ENCODE peak calls at places on chromosomes 4 and X, in five cellular contexts. One of them, this sample, is unnamed.

GRCh38 chrX:7614616-7615015 is 228.4 kb upstream of the VCX start:
- DNase-seq in Panc1: no peak
- DNase-seq in NCI-H1092 treated with DMSO at 0.1 percent for 48 hours: peak; percentile 98
- DNase-seq in activated T-helper 1 cell treated with anti-CD3 and anti-CD28 coated beads, Interleukin-2, amount 50 U/mL, for 16 hours: no peak
- DNase-seq in NCI-H1436: no peak
- DNase-seq in this sample: no peak

GRCh38 chr4:75698162-75698962 is 25.2 kb upstream of the G3BP2 start:
- DNase-seq in Panc1: no peak
- DNase-seq in activated T-helper 1 cell treated with anti-CD3 and anti-CD28 coated beads, Interleukin-2, amount 50 U/mL, for 16 hours: no peak
- DNase-seq in NCI-H1092 treated with DMSO at 0.1 percent for 48 hours: no peak
- DNase-seq in NCI-H1436: no peak
- DNase-seq in this sample: no peak

GRCh38 chr4:169484485-169484884 is 127.9 kb downstream of the NEK1 start:
- DNase-seq in Panc1: no peak
- DNase-seq in NCI-H1092 treated with DMSO at 0.1 percent for 48 hours: no peak
- DNase-seq in NCI-H1436: no peak
- DNase-seq in activated T-helper 1 cell treated with anti-CD3 and anti-CD28 coated beads, Interleukin-2, amount 50 U/mL, for 16 hours: no peak
- DNase-seq in this sample: no peak

GRCh38 chrX:48741834-48742233 is 19.7 kb upstream of the GLOD5 start:
- DNase-seq in activated T-helper 1 cell treated with anti-CD3 and anti-CD28 coated beads, Interleukin-2, amount 50 U/mL, for 16 hours: no peak
- DNase-seq in Panc1: no peak
- DNase-seq in NCI-H1436: no peak
- DNase-seq in NCI-H1092 treated with DMSO at 0.1 percent for 48 hours: no peak
- DNase-seq in this sample: no peak

GRCh38 chr4:60682901-60683300 is 517.2 kb upstream of the ADGRL3 start:
- DNase-seq in activated T-helper 1 cell treated with anti-CD3 and anti-CD28 coated beads, Interleukin-2, amount 50 U/mL, for 16 hours: no peak
- DNase-seq in Panc1: no peak
- DNase-seq in NCI-H1436: no peak
- DNase-seq in NCI-H1092 treated with DMSO at 0.1 percent for 48 hours: no peak
- DNase-seq in this sample: no peak

GRCh38 chr4:153834901-153835300 is 46.0 kb upstream of the SFRP2 start:
- DNase-seq in NCI-H1092 treated with DMSO at 0.1 percent for 48 hours: no peak
- DNase-seq in Panc1: no peak
- DNase-seq in activated T-helper 1 cell treated with anti-CD3 and anti-CD28 coated beads, Interleukin-2, amount 50 U/mL, for 16 hours: no peak
- DNase-seq in NCI-H1436: no peak
- DNase-seq in this sample: no peak

GRCh38 chr4:39758176-39758575 is 60.2 kb downstream of the UBE2K start:
- DNase-seq in Panc1: no peak
- DNase-seq in activated T-helper 1 cell treated with anti-CD3 and anti-CD28 coated beads, Interleukin-2, amount 50 U/mL, for 16 hours: no peak
- DNase-seq in NCI-H1092 treated with DMSO at 0.1 percent for 48 hours: no peak
- DNase-seq in NCI-H1436: no peak
- DNase-seq in this sample: no peak

GRCh38 chr4:108405586-108405985 is 214.8 kb upstream of the RPL34 start:
- DNase-seq in NCI-H1092 treated with DMSO at 0.1 percent for 48 hours: no peak
- DNase-seq in Panc1: no peak
- DNase-seq in activated T-helper 1 cell treated with anti-CD3 and anti-CD28 coated beads, Interleukin-2, amount 50 U/mL, for 16 hours: no peak
- DNase-seq in NCI-H1436: no peak
- DNase-seq in this sample: no peak

GRCh38 chr4:147157860-147158701 is 212.4 kb upstream of the TTC29 start:
- DNase-seq in NCI-H1436: no peak
- DNase-seq in Panc1: no peak
- DNase-seq in activated T-helper 1 cell treated with anti-CD3 and anti-CD28 coated beads, Interleukin-2, amount 50 U/mL, for 16 hours: no peak
- DNase-seq in NCI-H1092 treated with DMSO at 0.1 percent for 48 hours: no peak
- DNase-seq in this sample: no peak

GRCh38 chr4:124389591-124389990 is 322.9 kb downstream of the ANKRD50 start:
- DNase-seq in Panc1: no peak
- DNase-seq in NCI-H1436: no peak
- DNase-seq in NCI-H1092 treated with DMSO at 0.1 percent for 48 hours: no peak
- DNase-seq in activated T-helper 1 cell treated with anti-CD3 and anti-CD28 coated beads, Interleukin-2, amount 50 U/mL, for 16 hours: no peak
- DNase-seq in this sample: no peak

GRCh38 chr4:71857713-71858451 is 74.0 kb upstream of the GC start:
- DNase-seq in Panc1: no peak
- DNase-seq in activated T-helper 1 cell treated with anti-CD3 and anti-CD28 coated beads, Interleukin-2, amount 50 U/mL, for 16 hours: no peak
- DNase-seq in NCI-H1092 treated with DMSO at 0.1 percent for 48 hours: no peak
- DNase-seq in NCI-H1436: no peak
- DNase-seq in this sample: no peak

GRCh38 chrX:10574663-10575062 is 45.7 kb downstream of the MID1 start:
- DNase-seq in NCI-H1436: no peak
- DNase-seq in NCI-H1092 treated with DMSO at 0.1 percent for 48 hours: no peak
- DNase-seq in activated T-helper 1 cell treated with anti-CD3 and anti-CD28 coated beads, Interleukin-2, amount 50 U/mL, for 16 hours: no peak
- DNase-seq in Panc1: no peak
- DNase-seq in this sample: no peak

GRCh38 chrX:29257516-29257915 is 670.3 kb downstream of the IL1RAPL1 start:
- DNase-seq in NCI-H1436: no peak
- DNase-seq in NCI-H1092 treated with DMSO at 0.1 percent for 48 hours: no peak
- DNase-seq in Panc1: no peak
- DNase-seq in activated T-helper 1 cell treated with anti-CD3 and anti-CD28 coated beads, Interleukin-2, amount 50 U/mL, for 16 hours: no peak
- DNase-seq in this sample: no peak

GRCh38 chrX:44675364-44676024 is 132.8 kb upstream of the FUNDC1 start:
- DNase-seq in NCI-H1436: peak; percentile 70
- DNase-seq in activated T-helper 1 cell treated with anti-CD3 and anti-CD28 coated beads, Interleukin-2, amount 50 U/mL, for 16 hours: no peak
- DNase-seq in Panc1: no peak
- DNase-seq in NCI-H1092 treated with DMSO at 0.1 percent for 48 hours: peak; percentile 87
- DNase-seq in this sample: no peak

GRCh38 chr4:140116442-140117104 is 37.4 kb downstream of the MAML3 start:
- DNase-seq in activated T-helper 1 cell treated with anti-CD3 and anti-CD28 coated beads, Interleukin-2, amount 50 U/mL, for 16 hours: no peak
- DNase-seq in Panc1: no peak
- DNase-seq in NCI-H1092 treated with DMSO at 0.1 percent for 48 hours: no peak
- DNase-seq in NCI-H1436: no peak
- DNase-seq in this sample: no peak

GRCh38 chr4:139243448-139244365 is 36.3 kb downstream of the MGARP start:
- DNase-seq in Panc1: no peak
- DNase-seq in NCI-H1436: no peak
- DNase-seq in NCI-H1092 treated with DMSO at 0.1 percent for 48 hours: no peak
- DNase-seq in activated T-helper 1 cell treated with anti-CD3 and anti-CD28 coated beads, Interleukin-2, amount 50 U/mL, for 16 hours: no peak
- DNase-seq in this sample: no peak

GRCh38 chrX:53713987-53714579 is 27.6 kb upstream of the HUWE1 start:
- DNase-seq in Panc1: no peak
- DNase-seq in NCI-H1092 treated with DMSO at 0.1 percent for 48 hours: no peak
- DNase-seq in NCI-H1436: peak; percentile 1
- DNase-seq in activated T-helper 1 cell treated with anti-CD3 and anti-CD28 coated beads, Interleukin-2, amount 50 U/mL, for 16 hours: no peak
- DNase-seq in this sample: no peak

GRCh38 chr4:118865091-118865708 is 23.5 kb upstream of the SYNPO2 start:
- DNase-seq in activated T-helper 1 cell treated with anti-CD3 and anti-CD28 coated beads, Interleukin-2, amount 50 U/mL, for 16 hours: no peak
- DNase-seq in NCI-H1092 treated with DMSO at 0.1 percent for 48 hours: peak; percentile 72
- DNase-seq in NCI-H1436: peak; percentile 47
- DNase-seq in Panc1: peak; percentile 41
- DNase-seq in this sample: peak; percentile 73

GRCh38 chr4:17758459-17758858 is 23.0 kb downstream of the FAM184B start:
- DNase-seq in NCI-H1436: no peak
- DNase-seq in NCI-H1092 treated with DMSO at 0.1 percent for 48 hours: peak; percentile 70
- DNase-seq in activated T-helper 1 cell treated with anti-CD3 and anti-CD28 coated beads, Interleukin-2, amount 50 U/mL, for 16 hours: no peak
- DNase-seq in Panc1: no peak
- DNase-seq in this sample: no peak

GRCh38 chrX:2627272-2627867 is 63.7 kb upstream of the CD99 start:
- DNase-seq in NCI-H1092 treated with DMSO at 0.1 percent for 48 hours: no peak
- DNase-seq in activated T-helper 1 cell treated with anti-CD3 and anti-CD28 coated beads, Interleukin-2, amount 50 U/mL, for 16 hours: no peak
- DNase-seq in NCI-H1436: no peak
- DNase-seq in Panc1: no peak
- DNase-seq in this sample: no peak

GRCh38 chr4:184416913-184417734 is 57.2 kb downstream of the IRF2 start:
- DNase-seq in NCI-H1092 treated with DMSO at 0.1 percent for 48 hours: no peak
- DNase-seq in activated T-helper 1 cell treated with anti-CD3 and anti-CD28 coated beads, Interleukin-2, amount 50 U/mL, for 16 hours: no peak
- DNase-seq in NCI-H1436: no peak
- DNase-seq in Panc1: no peak
- DNase-seq in this sample: no peak

GRCh38 chr4:108700358-108700757 is 50.0 kb downstream of the OSTC start:
- DNase-seq in Panc1: no peak
- DNase-seq in NCI-H1436: no peak
- DNase-seq in activated T-helper 1 cell treated with anti-CD3 and anti-CD28 coated beads, Interleukin-2, amount 50 U/mL, for 16 hours: no peak
- DNase-seq in NCI-H1092 treated with DMSO at 0.1 percent for 48 hours: no peak
- DNase-seq in this sample: no peak

GRCh38 chrX:53440101-53440500 is 5.9 kb upstream of the HSD17B10 start:
- DNase-seq in activated T-helper 1 cell treated with anti-CD3 and anti-CD28 coated beads, Interleukin-2, amount 50 U/mL, for 16 hours: no peak
- DNase-seq in NCI-H1436: no peak
- DNase-seq in Panc1: no peak
- DNase-seq in NCI-H1092 treated with DMSO at 0.1 percent for 48 hours: peak; percentile 69
- DNase-seq in this sample: no peak

GRCh38 chr4:127575888-127576287 is 56.9 kb upstream of the INTU start:
- DNase-seq in Panc1: no peak
- DNase-seq in NCI-H1436: no peak
- DNase-seq in activated T-helper 1 cell treated with anti-CD3 and anti-CD28 coated beads, Interleukin-2, amount 50 U/mL, for 16 hours: no peak
- DNase-seq in NCI-H1092 treated with DMSO at 0.1 percent for 48 hours: no peak
- DNase-seq in this sample: no peak

GRCh38 chrX:68461541-68461940 is 28.2 kb upstream of the OPHN1 start:
- DNase-seq in NCI-H1436: no peak
- DNase-seq in NCI-H1092 treated with DMSO at 0.1 percent for 48 hours: no peak
- DNase-seq in Panc1: no peak
- DNase-seq in activated T-helper 1 cell treated with anti-CD3 and anti-CD28 coated beads, Interleukin-2, amount 50 U/mL, for 16 hours: no peak
- DNase-seq in this sample: no peak

GRCh38 chr4:158622251-158622650 is 49.4 kb downstream of the C4orf46 start:
- DNase-seq in activated T-helper 1 cell treated with anti-CD3 and anti-CD28 coated beads, Interleukin-2, amount 50 U/mL, for 16 hours: no peak
- DNase-seq in NCI-H1092 treated with DMSO at 0.1 percent for 48 hours: no peak
- DNase-seq in NCI-H1436: no peak
- DNase-seq in Panc1: no peak
- DNase-seq in this sample: no peak

GRCh38 chr4:168560835-168561210 is 64.0 kb downstream of the PALLD start:
- DNase-seq in Panc1: no peak
- DNase-seq in NCI-H1436: no peak
- DNase-seq in activated T-helper 1 cell treated with anti-CD3 and anti-CD28 coated beads, Interleukin-2, amount 50 U/mL, for 16 hours: no peak
- DNase-seq in NCI-H1092 treated with DMSO at 0.1 percent for 48 hours: peak; percentile 93
- DNase-seq in this sample: no peak

GRCh38 chrX:37800762-37801161 is 20.9 kb downstream of the CYBB start:
- DNase-seq in activated T-helper 1 cell treated with anti-CD3 and anti-CD28 coated beads, Interleukin-2, amount 50 U/mL, for 16 hours: no peak
- DNase-seq in Panc1: no peak
- DNase-seq in NCI-H1092 treated with DMSO at 0.1 percent for 48 hours: no peak
- DNase-seq in NCI-H1436: no peak
- DNase-seq in this sample: no peak

GRCh38 chrX:40173662-40174593 is 76.2 kb upstream of the BCOR start:
- DNase-seq in NCI-H1436: no peak
- DNase-seq in NCI-H1092 treated with DMSO at 0.1 percent for 48 hours: peak; percentile 86
- DNase-seq in Panc1: no peak
- DNase-seq in activated T-helper 1 cell treated with anti-CD3 and anti-CD28 coated beads, Interleukin-2, amount 50 U/mL, for 16 hours: no peak
- DNase-seq in this sample: no peak

GRCh38 chrX:86148024-86148511 is at the start of gene DACH2:
- DNase-seq in activated T-helper 1 cell treated with anti-CD3 and anti-CD28 coated beads, Interleukin-2, amount 50 U/mL, for 16 hours: no peak
- DNase-seq in NCI-H1436: peak; percentile 65
- DNase-seq in NCI-H1092 treated with DMSO at 0.1 percent for 48 hours: peak; percentile 54
- DNase-seq in Panc1: no peak
- DNase-seq in this sample: peak; percentile 44

This sample was measured in breast epithelium.